ENCODE peak calls at places on chromosomes 2 and 18, in six cellular contexts. N, O, H, C, G and Y are unnamed samples.
A peak's percentile ranks its signal among the peaks of the same experiment; 100 is the strongest.

GRCh38 chr18:48026216-48026615 is 95.8 kb upstream of the SMAD2 start:
- DNase-seq in O (no peak), N (no peak), G (no peak), H (no peak), C (no peak), Y (no peak)

GRCh38 chr18:59547691-59548182 is 149.5 kb downstream of the CCBE1 start:
- DNase-seq in O (no peak), H (peak; percentile 10), C (no peak), N (no peak), G (no peak), Y (no peak)

GRCh38 chr2:160576054-160576499 is 82.5 kb upstream of the RBMS1 start:
- DNase-seq in N (no peak), O (no peak), G (no peak), H (no peak), C (no peak), Y (no peak)

GRCh38 chr2:205763708-205764501 is 81.6 kb downstream of the NRP2 start:
- DNase-seq in C (peak; percentile 43), O (no peak), N (no peak), G (peak; percentile 98), H (peak; percentile 71), Y (peak; percentile 44)

GRCh38 chr2:97748397-97748796 is 35.0 kb downstream of the ZAP70 start:
- DNase-seq in G (peak; percentile 83), O (no peak), C (peak; percentile 68), H (peak; percentile 67), N (peak; percentile 67), Y (no peak)

GRCh38 chr18:23540867-23541266 is 37.6 kb downstream of the RMC1 start:
- DNase-seq in N (no peak), C (no peak), G (no peak), O (no peak), H (no peak), Y (no peak)

GRCh38 chr2:168694876-168695275 is 107.6 kb upstream of the NOSTRIN start:
- DNase-seq in O (no peak), N (no peak), H (no peak), C (no peak), G (no peak), Y (no peak)

GRCh38 chr2:149040451-149040850 is 2.0 kb downstream of the LYPD6B start:
- DNase-seq in H (peak; percentile 72), N (peak; percentile 24), C (no peak), O (peak; percentile 42), G (peak; percentile 94), Y (no peak)

GRCh38 chr2:213416832-213417231 is 132.6 kb downstream of the SPAG16 start:
- DNase-seq in N (no peak), H (no peak), O (no peak), C (no peak), G (no peak), Y (no peak)

GRCh38 chr2:2590796-2591541 is 259.9 kb upstream of the MYT1L start:
- DNase-seq in N (no peak), H (no peak), C (no peak), O (no peak), G (no peak), Y (no peak)

GRCh38 chr2:128408349-128409305 is 90.0 kb upstream of the HS6ST1 start:
- DNase-seq in O (no peak), H (no peak), N (no peak), G (peak; percentile 40), C (peak; percentile 38), Y (no peak)

GRCh38 chr2:54680397-54681032 is 42.9 kb upstream of the EML6 start:
- DNase-seq in N (no peak), C (no peak), O (no peak), H (no peak), G (no peak), Y (no peak)

GRCh38 chr2:205814039-205814364 is 131.7 kb downstream of the NRP2 start:
- DNase-seq in G (no peak), C (no peak), N (no peak), O (no peak), H (no peak), Y (no peak)

GRCh38 chr2:177817300-177817699 is 255.3 kb downstream of the PDE11A start:
- DNase-seq in H (no peak), O (no peak), C (no peak), N (no peak), G (no peak), Y (no peak)

GRCh38 chr2:185854910-185855309 is 116.3 kb downstream of the FSIP2 start:
- DNase-seq in H (no peak), O (no peak), N (no peak), G (no peak), C (no peak), Y (no peak)

GRCh38 chr2:156319811-156320490 is 12.6 kb downstream of the NR4A2 start:
- DNase-seq in G (peak; percentile 80), C (peak; percentile 20), O (no peak), H (peak; percentile 49), N (no peak), Y (no peak)

GRCh38 chr2:224432003-224432574 is 30.2 kb upstream of the FAM124B start:
- DNase-seq in C (no peak), H (no peak), N (no peak), G (no peak), O (no peak), Y (no peak)

GRCh38 chr2:217417536-217417935 is 557.7 kb upstream of the TNP1 start:
- DNase-seq in O (no peak), G (no peak), C (no peak), N (no peak), H (no peak), Y (no peak)

GRCh38 chr2:102391530-102391929 is 31.4 kb upstream of the IL18RAP start:
- DNase-seq in C (no peak), G (no peak), N (no peak), H (no peak), O (no peak), Y (peak; percentile 45)

GRCh38 chr2:117835990-117836760 is 21.7 kb downstream of the DDX18 start:
- DNase-seq in N (peak; percentile 54), G (peak; percentile 89), H (peak; percentile 42), O (no peak), C (peak; percentile 86), Y (peak; percentile 11)

GRCh38 chr2:134466141-134466540 is 212.3 kb downstream of the MGAT5 start:
- DNase-seq in C (peak; percentile 46), N (peak; percentile 66), O (peak; percentile 54), H (peak; percentile 41), G (peak; percentile 68), Y (peak; percentile 25)

GRCh38 chr2:109195193-109196045 is 66.4 kb downstream of the SH3RF3 start:
- DNase-seq in G (no peak), C (peak; percentile 38), O (no peak), H (no peak), N (no peak), Y (no peak)

GRCh38 chr18:45166341-45167108 is 448.8 kb upstream of the SLC14A2 start:
- DNase-seq in N (no peak), C (no peak), H (no peak), G (no peak), O (no peak), Y (no peak)

GRCh38 chr2:38743672-38744398 is 7.3 kb downstream of the SRSF7 start:
- DNase-seq in O (no peak), G (no peak), C (no peak), H (no peak), N (no peak), Y (no peak)

GRCh38 chr18:13221821-13222220 is 3.3 kb downstream of the LDLRAD4 start:
- DNase-seq in N (no peak), H (no peak), O (no peak), C (peak; percentile 74), G (no peak), Y (no peak)

GRCh38 chr2:240455719-240456606 is 20.5 kb downstream of the GPC1 start:
- DNase-seq in H (no peak), N (no peak), G (peak; percentile 68), C (no peak), O (no peak), Y (peak; percentile 77)

GRCh38 chr2:128563348-128563687 is 244.7 kb upstream of the HS6ST1 start:
- DNase-seq in G (no peak), C (no peak), N (no peak), O (no peak), H (no peak), Y (no peak)

GRCh38 chr2:172821370-172822338 is 86.0 kb downstream of the RAPGEF4 start:
- DNase-seq in G (no peak), O (no peak), H (no peak), N (no peak), C (peak; percentile 65), Y (no peak)

GRCh38 chr18:57154389-57154788 is 7.5 kb downstream of the BOD1L2 start:
- DNase-seq in O (no peak), N (no peak), H (no peak), C (no peak), G (no peak), Y (no peak)

GRCh38 chr18:51234117-51235010 is 36.9 kb upstream of the MEX3C start:
- DNase-seq in C (no peak), N (no peak), G (no peak), O (no peak), H (no peak), Y (no peak)

GRCh38 chr2:166665991-166666940 is 172.2 kb upstream of the SCN7A start:
- DNase-seq in G (no peak), O (no peak), N (no peak), C (no peak), H (no peak), Y (no peak)

DNA sequence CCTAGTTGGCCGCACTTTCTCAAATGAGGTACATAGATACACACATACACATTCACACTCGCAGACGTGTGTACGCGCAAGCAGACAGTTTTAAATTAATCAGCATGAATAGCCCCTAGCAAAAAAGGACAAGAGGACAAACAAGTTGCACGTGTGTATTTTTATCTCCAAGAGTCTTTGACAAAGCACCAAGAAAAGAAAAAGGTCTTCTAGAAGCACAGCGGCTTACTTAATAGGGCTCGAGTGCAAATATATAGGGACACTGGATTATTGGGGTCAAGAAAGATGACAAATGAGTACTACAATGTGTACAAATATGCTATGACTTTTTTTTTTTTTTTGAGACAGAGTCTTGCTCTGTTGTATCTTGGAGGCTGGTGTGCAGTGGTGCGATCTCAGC is 1.7 kb upstream of the BCL2 start:
- DNase-seq in N (no peak), G (no peak), C (no peak), O (no peak), H (no peak), Y (no peak)
- TF ChIP-seq JUND in N (no peak), G (no peak), C (no peak), O (no peak), H (no peak), Y (no peak)

GRCh38 chr2:111898703-111899514 is 502 bp downstream of the MERTK start:
- DNase-seq in O (no peak), N (no peak), C (no peak), H (peak; percentile 12), G (no peak), Y (no peak)
- TF ChIP-seq JUND in O (no peak), N (peak; percentile 37), C (no peak), H (no peak), G (no peak), Y (no peak)

DNA sequence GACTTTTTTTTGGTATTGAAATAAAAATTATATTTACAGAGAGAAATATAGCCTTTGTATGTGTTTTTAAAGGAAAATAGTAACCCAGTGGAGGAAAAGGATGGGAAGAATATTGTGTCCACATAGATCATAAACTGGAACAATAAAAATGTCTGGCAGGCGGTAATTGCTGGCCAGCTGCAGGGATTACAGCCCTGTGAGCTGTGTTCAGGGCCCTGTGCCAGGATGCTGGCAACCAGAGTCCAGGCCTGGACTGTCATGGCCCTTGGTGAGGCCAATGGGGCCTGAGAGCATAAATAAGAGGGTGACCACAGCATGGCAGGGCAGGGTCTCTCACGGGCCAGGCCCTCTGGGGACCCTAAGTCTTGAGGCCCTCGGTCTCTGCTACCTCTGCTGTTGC is 171.2 kb downstream of the ACOXL start:
- DNase-seq in H (no peak), N (no peak), C (peak; percentile 65), G (no peak), O (no peak), Y (no peak)
- TF ChIP-seq JUND in H (no peak), N (no peak), C (no peak), G (no peak), O (no peak), Y (no peak)

GRCh38 chr2:219506802-219507554 is 7.3 kb upstream of the ASIC4 start:
- DNase-seq in N (no peak), O (no peak), H (no peak), G (peak; percentile 80), C (peak; percentile 52), Y (no peak)
- TF ChIP-seq JUND in N (no peak), O (no peak), H (no peak), G (no peak), C (no peak), Y (no peak)